ENCODE peak calls at places on chromosome 15, in seven cellular contexts. R, N, O, Z, E, A and V are unnamed samples.
A peak's percentile ranks its signal among the peaks of the same experiment; 100 is the strongest.

GRCh38 chr15:90607361-90607760 is 77.6 kb downstream of the CRTC3 start:
- DNase-seq in R (no peak), N (no peak), O (no peak), Z (no peak), E (no peak), A (no peak), V (no peak)

GRCh38 chr15:33094336-33094735 is 100.2 kb downstream of the FMN1 start:
- DNase-seq in R (peak; percentile 86), N (no peak), O (no peak), Z (no peak), E (peak; percentile 75), A (no peak), V (no peak)

GRCh38 chr15:73047882-73048281 is 4.4 kb upstream of the NEO1 start:
- DNase-seq in R (no peak), N (no peak), O (no peak), Z (no peak), E (no peak), A (no peak), V (no peak)

GRCh38 chr15:48796930-48797329 is 13.9 kb downstream of the CEP152 start:
- DNase-seq in R (peak; percentile 70), N (peak; percentile 81), O (no peak), Z (no peak), E (no peak), A (no peak), V (no peak)

GRCh38 chr15:48532938-48533337 is 112.6 kb downstream of the FBN1 start:
- DNase-seq in R (no peak), N (no peak), O (no peak), Z (no peak), E (no peak), A (no peak), V (no peak)

GRCh38 chr15:91915576-91915975 is 62.1 kb downstream of the SLCO3A1 start:
- DNase-seq in R (no peak), N (no peak), O (no peak), Z (no peak), E (no peak), A (no peak), V (no peak)

GRCh38 chr15:80568876-80569605 is 126.1 kb upstream of the ABHD17C start:
- DNase-seq in R (no peak), N (no peak), O (no peak), Z (peak; percentile 22), E (no peak), A (no peak), V (no peak)

GRCh38 chr15:26531489-26531888 is 241.4 kb downstream of the GABRB3 start:
- DNase-seq in R (no peak), N (no peak), O (no peak), Z (no peak), E (no peak), A (no peak), V (no peak)

GRCh38 chr15:37093480-37094410 is 6.6 kb downstream of the MEIS2 start:
- DNase-seq in R (peak; percentile 46), N (no peak), O (no peak), Z (no peak), E (no peak), A (no peak), V (no peak)
- H3K4me3 ChIP-seq in R (no peak overlapping the region), N (no peak overlapping the region), O (no peak overlapping the region), Z (peak overlapping the region; percentile 67), E (no peak overlapping the region), A (peak overlapping the region; percentile 90), V (peak overlapping the region; percentile 97)

DNA sequence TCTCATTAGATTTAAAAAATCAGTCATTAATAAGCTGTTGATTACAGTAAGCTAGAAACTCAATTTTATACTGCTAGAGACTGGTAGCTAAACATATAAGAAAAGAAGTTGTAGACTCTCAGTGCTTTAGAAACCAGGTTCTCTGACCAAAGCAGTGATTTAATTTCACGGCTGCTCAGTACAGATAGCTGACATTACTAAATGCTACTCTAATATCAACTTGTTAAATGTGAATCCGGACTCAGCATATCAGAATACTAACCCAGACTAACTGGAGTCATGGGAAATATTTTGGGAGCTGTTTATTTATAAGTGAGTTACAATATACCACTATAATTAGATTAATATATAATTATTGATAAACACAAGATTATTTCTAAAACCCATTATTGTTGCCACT is 80.4 kb downstream of the NEDD4 start:
- DNase-seq in R (no peak), N (no peak), O (no peak), Z (no peak), E (no peak), A (no peak), V (no peak)
- H3K4me3 ChIP-seq in R (peak overlapping the region; percentile 4), N (no peak overlapping the region), O (no peak overlapping the region), Z (no peak overlapping the region), E (no peak overlapping the region), A (peak overlapping the region; percentile 45), V (no peak overlapping the region)

DNA sequence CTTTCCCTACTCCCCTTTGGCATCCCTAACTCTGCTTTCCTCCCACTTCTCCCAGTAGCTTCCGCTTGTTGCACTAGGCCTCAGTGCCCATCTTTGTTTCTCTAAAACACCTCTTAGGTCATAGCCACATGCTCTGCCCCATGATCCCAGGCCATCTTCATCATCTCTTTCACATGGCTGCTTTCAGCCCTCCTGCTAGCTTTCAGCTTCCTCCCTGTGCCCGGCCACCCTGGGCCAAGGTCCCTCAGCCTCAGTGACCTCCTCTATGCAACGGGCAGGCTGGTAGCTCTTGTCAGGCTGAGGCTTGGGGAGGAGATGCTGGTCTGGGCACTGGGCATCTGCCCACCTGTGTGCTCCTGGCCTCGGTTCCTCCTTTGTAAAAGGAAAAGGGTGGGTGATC is 2.3 kb downstream of the PLEKHO2 start:
- DNase-seq in R (no peak), N (no peak), O (peak; percentile 1), Z (no peak), E (no peak), A (no peak), V (no peak)
- H3K4me3 ChIP-seq in R (peak overlapping the region; percentile 96), N (no peak overlapping the region), O (no peak overlapping the region), Z (peak overlapping the region; percentile 76), E (peak overlapping the region; percentile 20), A (peak overlapping the region; percentile 5), V (peak overlapping the region; percentile 4)

GRCh38 chr15:66622677-66623076 is 56.9 kb upstream of the LCTL start:
- DNase-seq in R (peak; percentile 15), N (no peak), O (peak; percentile 38), Z (no peak), E (no peak), A (no peak), V (no peak)
- H3K4me3 ChIP-seq in R (no peak overlapping the region), N (no peak overlapping the region), O (no peak overlapping the region), Z (no peak overlapping the region), E (no peak overlapping the region), A (no peak overlapping the region), V (no peak overlapping the region)

DNA sequence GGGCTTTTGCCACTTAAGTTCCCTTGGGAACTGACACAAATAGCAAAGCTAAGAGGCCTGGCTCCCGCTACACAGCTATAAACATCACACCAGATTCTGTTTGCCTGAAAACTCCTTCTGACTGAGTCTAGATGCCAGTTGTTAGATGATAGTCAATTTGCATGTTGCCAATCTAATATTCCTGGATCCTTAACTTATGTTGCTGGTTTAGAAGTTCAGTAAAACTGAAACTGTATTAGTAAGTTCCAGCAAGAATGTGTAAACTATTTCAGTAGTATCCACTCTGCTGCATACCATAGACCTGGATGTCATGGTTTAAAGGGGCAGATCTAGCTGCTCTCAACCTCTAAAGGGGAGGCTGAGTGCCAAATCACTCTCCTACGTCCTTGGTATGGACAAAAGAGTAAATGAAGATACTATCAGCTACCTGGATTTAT is 27.1 kb upstream of the LACTB start:
- DNase-seq in R (peak; percentile 59), N (no peak), O (no peak), Z (no peak), E (peak; percentile 59), A (no peak), V (no peak)
- H3K4me3 ChIP-seq in R (no peak overlapping the region), N (no peak overlapping the region), O (no peak overlapping the region), Z (no peak overlapping the region), E (no peak overlapping the region), A (no peak overlapping the region), V (no peak overlapping the region)

DNA sequence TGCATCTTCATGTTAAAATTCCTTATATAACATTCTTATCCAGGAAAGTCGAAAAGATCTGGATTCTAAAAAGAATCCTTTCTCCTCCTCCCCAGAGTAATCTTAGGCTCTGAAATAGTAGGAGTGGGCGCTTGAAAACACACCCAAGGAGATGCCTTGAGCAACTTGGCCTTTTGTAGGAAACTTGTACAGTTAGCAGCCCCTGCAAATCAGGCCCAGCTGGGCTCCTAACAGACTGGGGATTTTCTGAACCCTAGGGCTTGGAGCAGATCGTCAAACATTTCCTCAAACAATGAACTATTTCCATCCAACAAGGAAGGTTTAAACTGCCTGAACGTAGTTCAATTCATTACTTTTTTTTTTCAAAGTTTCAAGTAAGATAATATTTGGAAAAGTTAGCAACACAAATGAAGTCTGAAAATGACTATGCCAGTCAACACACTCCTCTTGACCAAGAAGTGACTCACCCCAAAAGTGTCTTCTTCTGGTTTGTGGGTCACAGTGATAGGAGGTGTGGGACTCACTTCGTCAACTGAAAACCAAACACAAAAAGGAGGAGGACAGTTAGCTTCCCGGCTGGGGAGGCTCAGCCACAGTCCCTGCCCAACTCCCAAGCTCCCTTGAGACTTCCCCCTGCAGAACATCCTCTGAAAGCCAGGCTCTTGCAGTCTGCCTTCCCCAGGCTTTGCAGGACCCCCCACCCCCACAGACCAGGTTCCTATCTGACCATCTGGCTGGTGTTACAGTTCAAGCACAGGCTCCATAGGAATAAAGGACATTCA is 129.7 kb downstream of the NTRK3 start:
- DNase-seq in R (no peak), N (no peak), O (no peak), Z (no peak), E (no peak), A (no peak), V (no peak)
- H3K4me3 ChIP-seq in R (no peak overlapping the region), N (no peak overlapping the region), O (no peak overlapping the region), Z (no peak overlapping the region), E (no peak overlapping the region), A (no peak overlapping the region), V (no peak overlapping the region)

GRCh38 chr15:40844543-40844981 is 714 bp downstream of the SPINT1 start:
- DNase-seq in R (no peak), N (no peak), O (peak; percentile 59), Z (peak; percentile 34), E (no peak), A (no peak), V (no peak)

GRCh38 chr15:40843183-40843884 is 514 bp upstream of the SPINT1 start:
- DNase-seq in R (no peak), N (no peak), O (no peak), Z (no peak), E (no peak), A (no peak), V (no peak)

GRCh38 chr15:40843885-40844542 is at the start of gene SPINT1:
- DNase-seq in R (no peak), N (no peak), O (peak; percentile 74), Z (peak; percentile 18), E (no peak), A (no peak), V (no peak)

GRCh38 chr15:40845511-40846284 is 1.9 kb downstream of the SPINT1 start:
- DNase-seq in R (no peak), N (peak; percentile 59), O (no peak), Z (no peak), E (no peak), A (no peak), V (no peak)

GRCh38 chr15:40845036-40845435 is 1.2 kb downstream of the SPINT1 start:
- DNase-seq in R (no peak), N (no peak), O (no peak), Z (no peak), E (no peak), A (no peak), V (no peak)
- H3K4me3 ChIP-seq in R (no peak overlapping the region), N (peak overlapping the region; percentile 82), O (peak overlapping the region; percentile 76), Z (no peak overlapping the region), E (peak overlapping the region; percentile 51), A (peak overlapping the region; percentile 32), V (peak overlapping the region; percentile 54)